ENCODE peak calls at places on chromosomes 5 and 9, in six cellular contexts. T, D, E, A, O and K are unnamed samples. For H3K9me3, the result is how much of the 10 kb centered on the place peaks cover.

GRCh38 chr9:684055-684949 is 157.2 kb upstream of the DMRT1 start:
- DNase-seq in D (peak), A (no peak), E (no peak), O (no peak), T (no peak), K (no peak)

GRCh38 chr9:125461501-125462190 is 200.0 kb downstream of the GAPVD1 start:
- DNase-seq in D (no peak), O (no peak), A (no peak), E (no peak), T (no peak), K (no peak)

GRCh38 chr5:150399158-150400019 is 13.3 kb downstream of the CD74 start:
- DNase-seq in E (no peak), T (no peak), A (peak), D (peak), O (no peak), K (no peak)

GRCh38 chr9:135252980-135253304 is 165.5 kb downstream of the OLFM1 start:
- DNase-seq in T (no peak), E (no peak), A (peak), D (no peak), O (no peak), K (no peak)

GRCh38 chr5:61417345-61417744 is 85.3 kb downstream of the ZSWIM6 start:
- DNase-seq in T (no peak), A (no peak), O (no peak), D (no peak), E (no peak), K (no peak)

GRCh38 chr5:175464414-175465233 is 13.7 kb upstream of the SFXN1 start:
- DNase-seq in E (no peak), D (peak), A (no peak), T (peak), O (no peak), K (no peak)

GRCh38 chr9:18767141-18767540 is 265.9 kb downstream of the SAXO1 start:
- DNase-seq in T (no peak), D (no peak), O (no peak), A (no peak), E (no peak), K (no peak)

GRCh38 chr9:129584136-129584535 is 36.8 kb downstream of the C9orf50 start:
- DNase-seq in O (no peak), T (peak), A (no peak), E (no peak), D (peak), K (peak)

GRCh38 chr9:2722715-2723114 is 5.4 kb downstream of the KCNV2 start:
- DNase-seq in D (peak), A (no peak), E (no peak), T (no peak), O (no peak), K (no peak)

GRCh38 chr9:77158772-77159513 is 18.4 kb upstream of the VPS13A start:
- DNase-seq in A (no peak), T (no peak), O (no peak), E (no peak), D (peak), K (no peak)

GRCh38 chr9:95438958-95439357 is 77.8 kb downstream of the PTCH1 start:
- DNase-seq in A (no peak), O (no peak), T (no peak), E (no peak), D (no peak), K (no peak)

GRCh38 chr5:73460133-73460532 is 11.6 kb upstream of the FOXD1 start:
- DNase-seq in O (no peak), D (no peak), A (no peak), T (no peak), E (no peak), K (no peak)

GRCh38 chr9:137397675-137398423 is 25.1 kb downstream of the EXD3 start:
- DNase-seq in D (no peak), O (no peak), A (no peak), T (no peak), E (peak), K (no peak)

GRCh38 chr5:140785905-140786686 is at the start of gene PCDHA1:
- DNase-seq in E (no peak), A (no peak), O (no peak), D (no peak), T (no peak), K (no peak)

DNA sequence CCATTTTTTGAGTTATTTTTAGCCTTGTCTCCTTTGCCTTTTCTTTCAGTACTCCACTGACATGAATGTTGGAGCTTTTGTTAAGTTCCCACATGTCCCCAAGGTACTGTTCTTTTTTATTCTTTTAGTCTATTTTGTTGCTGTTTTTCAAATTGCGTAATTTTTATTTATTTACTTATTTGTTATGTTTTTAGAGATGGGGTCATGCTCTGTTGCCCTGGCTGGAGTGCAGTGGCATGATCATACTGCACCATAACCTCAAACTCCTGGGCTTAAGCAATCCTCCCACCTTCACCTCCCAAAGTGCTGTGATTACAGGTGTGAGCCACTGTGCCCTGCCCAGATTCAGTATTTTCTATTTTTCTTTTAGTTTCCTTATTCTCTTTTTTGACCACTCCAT is 5.4 kb upstream of the PCDHA1 start:
- DNase-seq in A (no peak), O (no peak), T (no peak), E (no peak), D (no peak), K (no peak)
- H3K9me3 ChIP-seq in A (under half), O (under half), T (under half), E (half or more), D (under half), K (under half)

DNA sequence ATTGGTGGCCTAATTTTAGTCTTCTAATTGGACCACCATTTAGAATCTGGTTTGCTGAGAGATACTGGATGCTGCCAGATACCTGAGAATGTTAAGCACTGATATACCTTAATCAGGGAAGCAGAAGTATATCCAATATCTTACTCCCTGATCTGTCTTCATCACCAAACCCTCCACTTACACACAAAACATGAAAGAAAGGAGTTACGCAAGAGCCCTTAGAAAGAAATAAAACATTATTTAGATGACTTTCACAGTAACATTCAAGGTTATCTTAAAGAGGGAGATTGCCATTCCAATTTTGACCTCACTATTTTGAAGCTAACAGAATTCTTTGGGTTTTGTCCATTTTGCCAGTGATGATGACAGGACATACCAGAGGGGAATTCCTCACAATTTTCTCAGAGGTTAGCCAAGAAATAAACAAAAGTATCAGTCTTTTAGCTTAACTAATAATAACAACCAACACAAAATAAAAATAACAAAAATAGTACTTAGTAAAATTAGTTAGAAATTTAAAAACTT is 496.1 kb downstream of the NFIB start:
- DNase-seq in A (no peak), E (no peak), T (no peak), D (peak), O (no peak), K (no peak)
- H3K27ac ChIP-seq in A (no peak), E (no peak), T (no peak), D (no peak), O (no peak), K (no peak)

GRCh38 chr9:40909821-40910220 is 218.7 kb downstream of the FOXD4L6 start:
- DNase-seq in T (no peak), E (no peak), D (no peak), O (no peak), A (no peak), K (no peak)
- H3K9me3 ChIP-seq in T (under half), E (half or more), D (half or more), O (under half), A (half or more), K (under half)

DNA sequence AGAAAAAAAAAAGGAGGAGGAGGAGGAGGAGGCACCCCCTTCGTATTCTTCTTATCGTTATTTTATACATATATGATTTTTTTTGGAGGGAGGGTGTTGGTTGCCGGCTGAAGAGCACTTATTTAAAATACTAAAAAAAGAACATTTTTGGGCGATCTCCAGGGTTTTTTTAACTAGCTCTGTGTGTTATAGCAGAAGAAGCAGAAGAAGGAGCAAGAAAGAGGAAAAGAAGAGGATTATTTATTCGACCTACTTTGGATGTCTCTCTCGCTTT is 440 bp downstream of the NR2F1 start:
- DNase-seq in O (no peak), E (no peak), A (no peak), D (peak), T (no peak), K (no peak)
- H3K27ac ChIP-seq in O (no peak), E (no peak), A (peak), D (peak), T (no peak), K (peak)

DNA sequence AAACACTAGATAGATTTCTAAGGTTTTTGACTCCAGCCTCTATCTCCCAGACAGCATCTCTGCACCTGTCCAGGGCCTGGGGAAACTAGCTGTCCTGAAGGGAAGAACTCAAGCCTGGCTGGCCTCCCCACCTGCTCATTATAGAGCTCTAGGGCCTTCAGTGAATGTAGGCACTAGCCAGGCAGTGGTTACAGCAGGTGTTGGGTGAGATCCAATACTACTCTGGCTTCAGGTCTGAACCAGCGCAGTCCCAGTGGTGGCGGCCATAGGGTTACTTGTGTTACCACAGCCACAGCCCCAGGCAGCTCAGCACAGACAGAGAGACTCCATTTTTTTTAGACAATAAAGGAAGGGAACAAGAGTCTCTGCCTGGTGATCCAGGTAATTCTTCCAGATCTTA is 449.2 kb downstream of the IRX1 start:
- DNase-seq in A (no peak), O (no peak), T (no peak), E (no peak), D (no peak), K (no peak)
- H3K9me3 ChIP-seq in A (under half), O (under half), T (under half), E (under half), D (under half), K (under half)